ENCODE peak calls at places on chromosomes 16 and 17, in six cellular contexts. W is AG09319; R is AG08396; M is effector memory CD8-positive, alpha-beta T cell; O is aorta; B is NCI-H1694. A is an unnamed sample.

GRCh38 chr16:83771306-83771942 is 36.4 kb upstream of the HSBP1 start:
- DNase-seq in W (no peak), R (no peak), M (no peak), O (peak; percentile 87), B (no peak), A (no peak)

GRCh38 chr17:78313735-78314648 is 45.9 kb downstream of the SOCS3 start:
- DNase-seq in W (no peak), R (peak; percentile 94), M (peak; percentile 46), O (peak; percentile 92), B (peak; percentile 23), A (peak; percentile 24)

GRCh38 chr16:89696598-89697128 is 4.8 kb downstream of the SPATA2L start:
- DNase-seq in W (no peak), R (no peak), M (peak; percentile 49), O (no peak), B (no peak), A (no peak)

GRCh38 chr16:69482410-69482951 is 58.1 kb downstream of the CYB5B start:
- DNase-seq in W (peak; percentile 66), R (peak; percentile 26), M (no peak), O (peak; percentile 85), B (no peak), A (no peak)

GRCh38 chr17:41678907-41679739 is 9.6 kb upstream of the EIF1 start:
- DNase-seq in W (no peak), R (no peak), M (peak; percentile 58), O (no peak), B (no peak), A (no peak)

GRCh38 chr17:5361426-5361825 is 58.0 kb downstream of the NUP88 start:
- DNase-seq in W (no peak), R (no peak), M (no peak), O (no peak), B (no peak), A (no peak)

GRCh38 chr16:90022209-90023077 is 3.2 kb upstream of the DBNDD1 start:
- DNase-seq in W (peak; percentile 52), R (peak; percentile 98), M (peak; percentile 71), O (peak; percentile 98), B (peak; percentile 33), A (peak; percentile 62)

GRCh38 chr17:19384723-19385391 is 2.1 kb downstream of the MFAP4 start:
- DNase-seq in W (peak; percentile 90), R (peak; percentile 84), M (no peak), O (peak; percentile 91), B (peak; percentile 97), A (peak; percentile 71)

GRCh38 chr17:72531729-72532128 is 410.9 kb downstream of the SOX9 start:
- DNase-seq in W (no peak), R (no peak), M (no peak), O (no peak), B (no peak), A (no peak)

GRCh38 chr17:66466933-66467367 is 164.5 kb downstream of the PRKCA start:
- DNase-seq in W (peak; percentile 94), R (peak; percentile 86), M (no peak), O (no peak), B (no peak), A (no peak)